ENCODE peak calls at places on chromosome 5, in eight cellular contexts. H, L, J, K, P, A, T and E are unnamed samples.

GRCh38 chr5:155529366-155529765 is 515.8 kb downstream of the KIF4B start:
- DNase-seq in T (no peak), L (no peak), P (no peak), J (peak; percentile 91), H (no peak), A (no peak), K (no peak), E (peak; percentile 58)

GRCh38 chr5:178383919-178384814 is 151.6 kb upstream of the PHYKPL start:
- DNase-seq in K (peak; percentile 59), L (no peak), P (no peak), J (no peak), H (peak; percentile 55), T (peak; percentile 85), A (no peak), E (no peak)

GRCh38 chr5:71905804-71906711 is 187.0 kb downstream of the CARTPT start:
- DNase-seq in H (no peak), J (no peak), T (no peak), K (no peak), A (no peak), L (no peak), P (no peak), E (no peak)

GRCh38 chr5:72271696-72272095 is 48.3 kb downstream of the MRPS27 start:
- DNase-seq in T (no peak), K (no peak), A (no peak), J (no peak), L (no peak), P (no peak), H (no peak), E (no peak)

GRCh38 chr5:170623576-170624181 is 119.9 kb downstream of the KCNIP1 start:
- DNase-seq in H (peak; percentile 78), J (peak; percentile 45), A (peak; percentile 64), L (no peak), K (no peak), T (peak; percentile 81), P (no peak), E (peak; percentile 37)

GRCh38 chr5:158847772-158848171 is 251.9 kb downstream of the EBF1 start:
- DNase-seq in T (no peak), K (no peak), P (no peak), A (no peak), L (no peak), J (no peak), H (no peak), E (no peak)

GRCh38 chr5:60842859-60843692 is 993 bp downstream of the ELOVL7 start:
- DNase-seq in L (peak; percentile 28), P (peak; percentile 56), T (peak; percentile 40), J (peak; percentile 51), H (no peak), A (no peak), K (no peak), E (peak; percentile 18)

GRCh38 chr5:141095263-141095641 is 837 bp downstream of the PCDHB2 start:
- DNase-seq in K (peak; percentile 41), L (no peak), H (no peak), T (peak; percentile 5), A (no peak), J (no peak), P (no peak), E (no peak)

GRCh38 chr5:82635561-82636288 is 357.6 kb upstream of the RPS23 start:
- DNase-seq in K (no peak), T (peak; percentile 69), J (peak; percentile 35), P (no peak), A (peak; percentile 96), L (peak; percentile 15), H (no peak), E (peak; percentile 97)

GRCh38 chr5:33371660-33372059 is 69.1 kb upstream of the TARS1 start:
- DNase-seq in T (no peak), A (no peak), H (no peak), J (no peak), P (no peak), K (no peak), L (no peak), E (no peak)

GRCh38 chr5:154038241-154038603 is 488 bp downstream of the FAM114A2 start:
- DNase-seq in P (peak; percentile 50), K (no peak), J (no peak), H (peak; percentile 71), A (peak; percentile 24), T (peak; percentile 43), L (peak; percentile 49), E (peak; percentile 40)

GRCh38 chr5:149567226-149567625 is 14.1 kb upstream of the ARHGEF37 start:
- DNase-seq in A (no peak), L (no peak), J (no peak), T (no peak), H (no peak), K (no peak), P (no peak), E (no peak)

GRCh38 chr5:41246376-41246775 is 33.0 kb upstream of the C6 start:
- DNase-seq in K (no peak), P (no peak), T (peak; percentile 53), A (peak; percentile 97), L (no peak), H (no peak), J (peak; percentile 78), E (peak; percentile 86)

GRCh38 chr5:181190711-181191525 is 14.1 kb downstream of the TRIM7 start:
- DNase-seq in H (peak; percentile 91), T (peak; percentile 77), J (no peak), K (peak; percentile 85), L (peak; percentile 57), A (peak; percentile 37), P (peak; percentile 33), E (no peak)

GRCh38 chr5:133353741-133354140 is 258.6 kb downstream of the FSTL4 start:
- DNase-seq in L (no peak), H (no peak), T (no peak), A (no peak), J (no peak), P (no peak), K (no peak), E (no peak)

GRCh38 chr5:375336-375920 is 53.9 kb downstream of the AHRR start:
- DNase-seq in L (no peak), P (no peak), H (peak; percentile 69), J (no peak), A (no peak), K (peak; percentile 32), T (no peak), E (no peak)

GRCh38 chr5:157303667-157304327 is 37.9 kb downstream of the CYFIP2 start:
- DNase-seq in T (no peak), A (peak; percentile 57), L (no peak), J (no peak), H (no peak), K (no peak), P (no peak), E (no peak)

GRCh38 chr5:6161257-6161656 is 217.1 kb downstream of the MED10 start:
- DNase-seq in L (no peak), T (no peak), J (no peak), H (no peak), K (no peak), A (peak; percentile 36), P (no peak), E (no peak)

GRCh38 chr5:144183254-144183889 is 12.7 kb downstream of the KCTD16 start:
- DNase-seq in J (peak; percentile 28), H (no peak), T (peak; percentile 58), P (no peak), K (no peak), A (peak; percentile 68), L (no peak), E (peak; percentile 54)
- TF ChIP-seq CTCF in J (peak; percentile 89), H (peak; percentile 56), T (peak; percentile 64), P (peak; percentile 50), K (peak; percentile 48), A (peak; percentile 72), L (peak; percentile 65), E (peak; percentile 51)

GRCh38 chr5:98110270-98110669 is 663.2 kb upstream of the RGMB start:
- DNase-seq in K (no peak), H (no peak), J (peak; percentile 83), P (no peak), A (peak; percentile 66), T (no peak), L (no peak), E (peak; percentile 96)

GRCh38 chr5:98109561-98110006 is 663.9 kb upstream of the RGMB start:
- DNase-seq in A (peak; percentile 93), J (peak; percentile 38), H (no peak), T (no peak), P (no peak), L (no peak), K (no peak), E (peak; percentile 82)

GRCh38 chr5:98108497-98108896 is 665.0 kb upstream of the RGMB start:
- DNase-seq in J (peak; percentile 78), L (no peak), H (no peak), P (no peak), A (peak; percentile 97), T (no peak), K (no peak), E (peak; percentile 90)

GRCh38 chr5:98110791-98111190 is 662.7 kb upstream of the RGMB start:
- DNase-seq in T (no peak), H (no peak), J (peak; percentile 36), K (no peak), L (no peak), A (no peak), P (no peak), E (no peak)

GRCh38 chr5:98111686-98112085 is 661.8 kb upstream of the RGMB start:
- DNase-seq in P (no peak), T (no peak), L (no peak), H (no peak), A (peak; percentile 20), J (no peak), K (no peak), E (no peak)
- TF ChIP-seq CTCF in P (no peak), T (no peak), L (no peak), H (no peak), A (peak; percentile 44), J (no peak), K (no peak), E (peak; percentile 23)

DNA sequence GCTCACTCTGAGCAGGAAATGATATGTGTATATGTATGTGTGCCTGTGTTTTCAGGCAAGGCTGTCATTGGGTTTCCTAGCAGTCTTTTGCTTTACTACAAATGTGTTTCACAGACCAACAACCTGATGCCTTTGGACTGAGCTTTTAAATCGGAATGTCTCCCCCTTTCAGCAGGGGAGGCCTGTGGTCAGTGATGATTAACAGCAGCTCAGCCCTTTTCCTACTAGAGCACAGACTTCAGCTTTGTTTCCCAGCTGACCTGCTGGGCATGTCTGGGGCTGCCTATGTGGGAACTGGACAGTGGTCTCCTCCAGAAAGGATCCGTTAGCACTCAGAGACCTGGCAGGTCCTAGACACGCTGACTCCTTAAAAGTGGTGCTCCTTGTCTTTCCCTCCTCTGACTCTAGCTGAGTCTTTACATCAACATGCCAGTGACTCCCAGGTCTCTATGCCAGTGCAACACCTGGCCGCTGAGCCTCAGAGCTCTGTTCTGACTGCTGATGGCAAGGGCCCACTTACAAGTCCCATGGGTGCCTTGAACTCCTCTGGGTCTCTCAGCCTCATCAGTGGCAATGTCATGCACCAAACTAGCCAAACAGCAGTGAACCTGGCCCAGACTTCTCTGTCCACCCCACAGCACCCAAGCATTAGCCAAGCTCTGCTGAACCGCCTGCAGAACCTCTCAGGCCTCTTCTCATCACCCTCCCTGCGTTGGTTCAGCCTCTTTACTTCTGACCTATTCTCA is 7.7 kb downstream of the MACROH2A1 start:
- DNase-seq in L (no peak), P (no peak), H (no peak), K (no peak), T (no peak), J (no peak), A (no peak), E (no peak)
- TF ChIP-seq CTCF in L (no peak), P (no peak), H (no peak), K (no peak), T (no peak), J (no peak), A (no peak), E (no peak)

DNA sequence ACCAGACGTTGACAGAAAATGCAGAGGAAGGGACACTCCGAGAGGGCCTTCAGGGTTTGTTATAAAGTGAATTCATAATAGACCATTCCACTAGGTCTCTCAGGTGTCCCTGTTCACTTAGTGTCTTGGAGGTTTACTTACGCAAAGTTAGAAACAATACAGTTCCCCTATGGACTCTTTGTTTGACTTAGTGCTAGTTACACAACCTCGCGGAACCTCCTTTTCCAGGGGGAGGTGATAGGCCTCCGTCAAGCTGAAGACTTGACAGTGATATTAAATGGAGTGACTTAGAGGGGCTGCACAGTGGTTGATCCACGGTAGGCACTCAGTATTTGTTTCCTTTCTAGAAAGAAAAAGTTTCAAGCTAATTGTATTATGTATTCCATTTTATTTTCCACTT is 1.3 kb downstream of the CCT5 start:
- DNase-seq in H (no peak), T (no peak), L (no peak), A (peak; percentile 36), P (no peak), J (no peak), K (no peak), E (no peak)
- TF ChIP-seq CTCF in H (no peak), T (no peak), L (no peak), A (no peak), P (no peak), J (no peak), K (no peak), E (no peak)